ENCODE peak calls at places on chromosomes 4 and X, in seven cellular contexts. V, H, P, R, T, X and A are unnamed samples.

GRCh38 chrX:131792356-131792749 is 230.7 kb upstream of the STK26 start:
- DNase-seq in P (peak; percentile 58), R (no peak), V (peak; percentile 58), H (peak; percentile 96), T (peak; percentile 96), X (peak; percentile 82), A (no peak)

GRCh38 chr4:3250438-3250955 is 1.5 kb downstream of the MSANTD1 start:
- DNase-seq in X (peak; percentile 3), V (no peak), T (peak; percentile 60), P (no peak), R (no peak), H (peak; percentile 70), A (peak; percentile 43)

GRCh38 chr4:116058129-116058528 is 944.7 kb upstream of the NDST4 start:
- DNase-seq in H (no peak), R (no peak), X (no peak), T (no peak), V (no peak), P (no peak), A (no peak)

GRCh38 chrX:120653000-120653399 is 23.1 kb upstream of the C1GALT1C1 start:
- DNase-seq in V (no peak), X (no peak), R (no peak), P (no peak), H (peak; percentile 1), T (peak; percentile 17), A (no peak)

GRCh38 chr4:70788733-70789132 is 51.0 kb downstream of the GRSF1 start:
- DNase-seq in V (no peak), T (no peak), R (no peak), P (no peak), H (no peak), X (no peak), A (no peak)

GRCh38 chr4:76420311-76420710 is 630 bp downstream of the CCDC158 start:
- DNase-seq in P (no peak), V (no peak), H (no peak), T (no peak), R (no peak), X (no peak), A (no peak)

GRCh38 chrX:107725761-107726555 is 49.6 kb downstream of the TSC22D3 start:
- DNase-seq in X (no peak), P (no peak), H (no peak), R (no peak), T (no peak), V (no peak), A (peak; percentile 23)

GRCh38 chrX:56783450-56783831 is 54.4 kb downstream of the NBDY start:
- DNase-seq in P (no peak), V (no peak), H (peak; percentile 21), X (peak; percentile 84), R (no peak), T (peak; percentile 38), A (no peak)

GRCh38 chrX:45765281-45765680 is 564.6 kb upstream of the DIPK2B start:
- DNase-seq in V (no peak), R (no peak), T (no peak), H (no peak), P (no peak), X (no peak), A (no peak)

GRCh38 chr4:165079476-165079875 is 25.8 kb downstream of the TRIM75 start:
- DNase-seq in T (no peak), P (no peak), X (peak; percentile 32), H (peak; percentile 50), V (peak; percentile 25), R (peak; percentile 59), A (peak; percentile 54)

GRCh38 chrX:47030339-47030738 is 47.9 kb upstream of the RGN start:
- DNase-seq in T (no peak), H (peak; percentile 35), X (no peak), R (peak; percentile 73), V (peak; percentile 25), P (peak; percentile 56), A (no peak)